ENCODE peak calls at places on chromosome X, in four cellular contexts. K is fibroblast of lung, B is sigmoid colon, D is IMR-90. F is an unnamed sample. For H3K4me1, the result is how much of the 10 kb centered on the place peaks cover.

GRCh38 chrX:88603237-88603636 is 143.8 kb upstream of the CPXCR1 start:
- DNase-seq in K (no peak), B (no peak), D (no peak), F (no peak)

GRCh38 chrX:153901753-153902140 is 2.7 kb upstream of the AVPR2 start:
- DNase-seq in K (no peak), B (no peak), D (no peak), F (no peak)

GRCh38 chrX:115709039-115709438 is 148.1 kb downstream of the PLS3 start:
- DNase-seq in K (no peak), B (no peak), D (no peak), F (no peak)

GRCh38 chrX:70129811-70130210 is 3.4 kb upstream of the IGBP1 start:
- DNase-seq in K (no peak), B (no peak), D (peak), F (peak)

GRCh38 chrX:149881081-149881711 is at the start of gene MAGEA8:
- DNase-seq in K (no peak), B (no peak), D (no peak), F (no peak)

GRCh38 chrX:8405631-8406030 is 59.0 kb upstream of the VCX3B start:
- DNase-seq in K (no peak), B (no peak), D (no peak), F (no peak)

GRCh38 chrX:74232859-74233258 is 71.1 kb upstream of the ZCCHC13 start:
- DNase-seq in K (peak), B (no peak), D (peak), F (no peak)

GRCh38 chrX:20315140-20315539 is 48.4 kb upstream of the RPS6KA3 start:
- DNase-seq in K (no peak), B (no peak), D (no peak), F (no peak)

GRCh38 chrX:80578518-80579105 is 158.4 kb downstream of the TENT5D start:
- DNase-seq in K (peak), B (no peak), D (peak), F (peak)

GRCh38 chrX:153245288-153245731 is 66.2 kb downstream of the MAGEA1 start:
- DNase-seq in K (peak), B (no peak), D (no peak), F (no peak)

GRCh38 chrX:136711147-136711546 is 63.2 kb downstream of the CD40LG start:
- DNase-seq in K (peak), B (peak), D (peak), F (no peak)

GRCh38 chrX:149539283-149540132 is 1.3 kb upstream of the EOLA1 start:
- DNase-seq in K (peak), B (peak), D (peak), F (peak)

GRCh38 chrX:141176586-141177451 is at the start of gene LDOC1:
- DNase-seq in K (peak), B (peak), D (peak), F (peak)

GRCh38 chrX:47513697-47514085 is 30.7 kb upstream of the ZNF41 start:
- DNase-seq in K (no peak), B (no peak), D (no peak), F (no peak)

GRCh38 chrX:136525738-136526606 is 6.0 kb upstream of the VGLL1 start:
- DNase-seq in K (peak), B (peak), D (peak), F (peak)

GRCh38 chrX:41085883-41086626 is 810 bp downstream of the USP9X start:
- DNase-seq in K (peak), B (peak), D (peak), F (peak)

GRCh38 chrX:49199906-49200771 is at the start of gene SYP:
- DNase-seq in K (peak), B (peak), D (peak), F (peak)

GRCh38 chrX:21985332-21985777 is 44.8 kb downstream of the SMS start:
- DNase-seq in K (peak), B (peak), D (peak), F (peak)

GRCh38 chrX:15864629-15865028 is 10.0 kb upstream of the AP1S2 start:
- DNase-seq in K (no peak), B (no peak), D (peak), F (no peak)

GRCh38 chrX:153768311-153769157 is 4.5 kb downstream of the PLXNB3 start:
- DNase-seq in K (no peak), B (no peak), D (no peak), F (peak)

GRCh38 chrX:10608099-10608498 is 12.3 kb downstream of the MID1 start:
- DNase-seq in K (peak), B (no peak), D (peak), F (peak)
- H3K4me1 ChIP-seq in K (under half), B (under half), D (under half), F (under half)

DNA sequence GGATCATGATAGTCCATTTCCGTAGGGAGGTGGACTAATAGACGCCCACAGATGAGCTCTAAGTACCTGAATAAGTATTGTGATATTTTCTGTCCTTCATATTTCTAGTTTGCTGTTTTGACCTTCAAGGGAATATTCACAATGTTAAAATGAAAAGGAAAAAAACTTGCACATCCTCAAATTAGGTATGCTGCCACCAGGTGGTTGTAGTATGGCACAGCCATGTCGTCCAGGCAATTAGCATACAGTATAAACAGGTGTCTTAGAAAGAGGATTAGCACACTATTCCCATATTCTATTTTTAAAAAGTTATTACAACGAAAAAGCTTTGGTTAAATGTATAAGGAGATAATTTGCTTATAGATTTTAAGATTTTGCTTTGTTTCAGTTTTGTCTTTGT is 802.0 kb downstream of the RPA4 start:
- DNase-seq in K (peak), B (no peak), D (peak), F (peak)
- H3K4me1 ChIP-seq in K (under half), B (under half), D (under half), F (under half)

GRCh38 chrX:24149346-24150050 is at the start of gene ZFX:
- DNase-seq in K (peak), B (peak), D (peak), F (peak)
- H3K4me1 ChIP-seq in K (under half), B (half or more), D (under half), F (half or more)

GRCh38 chrX:107470971-107471370 is 21.5 kb downstream of the FRMPD3 start:
- DNase-seq in K (no peak), B (no peak), D (no peak), F (no peak)
- H3K4me1 ChIP-seq in K (under half), B (under half), D (under half), F (under half)

DNA sequence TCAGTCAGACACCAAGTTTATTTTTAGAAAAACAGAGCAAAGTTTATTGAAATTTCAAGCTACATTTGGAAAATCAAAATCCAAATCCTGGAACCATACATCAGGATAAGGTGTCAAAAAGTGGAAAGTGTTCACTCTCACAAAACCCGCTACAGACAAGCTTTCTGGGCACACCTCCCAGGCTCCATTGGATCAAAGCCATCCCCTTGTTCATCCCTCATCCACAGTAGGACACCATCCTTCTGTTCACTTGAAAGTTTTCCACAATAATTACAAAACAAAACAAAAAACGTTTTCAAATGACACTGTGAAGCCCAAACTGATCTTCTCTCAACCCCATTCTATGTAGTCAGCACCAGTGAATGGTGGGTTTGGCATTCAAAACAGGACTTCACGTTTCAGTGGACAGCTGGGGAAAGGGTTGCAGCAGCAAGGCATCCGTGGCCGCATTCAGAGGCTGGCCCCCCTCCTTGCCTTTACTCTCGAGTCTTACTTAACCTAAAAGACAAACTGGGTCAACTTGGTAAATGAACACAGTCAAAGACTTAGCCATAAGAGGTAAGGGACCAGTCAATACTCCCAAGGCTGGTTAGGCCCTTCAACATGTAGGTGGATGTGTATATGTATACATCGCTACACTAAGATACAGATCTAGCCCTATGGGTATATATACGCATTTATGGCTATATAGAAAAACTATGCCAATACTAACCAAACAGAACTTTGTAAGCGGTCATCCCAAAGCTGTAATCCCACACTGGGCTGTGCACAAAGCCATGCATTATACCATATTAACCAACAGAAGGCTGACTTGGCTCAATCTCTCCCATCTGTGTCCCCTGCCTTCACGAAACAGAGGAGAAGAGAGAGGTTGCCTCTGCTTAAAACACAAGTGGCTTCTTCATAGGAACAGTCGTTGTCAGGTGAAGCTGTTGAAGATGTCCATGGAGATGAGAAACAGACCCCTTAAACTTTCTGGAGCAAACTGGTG is 62.1 kb downstream of the TSC22D3 start:
- DNase-seq in K (peak), B (peak), D (no peak), F (no peak)
- H3K4me1 ChIP-seq in K (under half), B (under half), D (under half), F (under half)

GRCh38 chrX:129777218-129777768 is 2.5 kb upstream of the SASH3 start:
- DNase-seq in K (no peak), B (no peak), D (no peak), F (peak)
- H3K4me1 ChIP-seq in K (under half), B (under half), D (under half), F (under half)

DNA sequence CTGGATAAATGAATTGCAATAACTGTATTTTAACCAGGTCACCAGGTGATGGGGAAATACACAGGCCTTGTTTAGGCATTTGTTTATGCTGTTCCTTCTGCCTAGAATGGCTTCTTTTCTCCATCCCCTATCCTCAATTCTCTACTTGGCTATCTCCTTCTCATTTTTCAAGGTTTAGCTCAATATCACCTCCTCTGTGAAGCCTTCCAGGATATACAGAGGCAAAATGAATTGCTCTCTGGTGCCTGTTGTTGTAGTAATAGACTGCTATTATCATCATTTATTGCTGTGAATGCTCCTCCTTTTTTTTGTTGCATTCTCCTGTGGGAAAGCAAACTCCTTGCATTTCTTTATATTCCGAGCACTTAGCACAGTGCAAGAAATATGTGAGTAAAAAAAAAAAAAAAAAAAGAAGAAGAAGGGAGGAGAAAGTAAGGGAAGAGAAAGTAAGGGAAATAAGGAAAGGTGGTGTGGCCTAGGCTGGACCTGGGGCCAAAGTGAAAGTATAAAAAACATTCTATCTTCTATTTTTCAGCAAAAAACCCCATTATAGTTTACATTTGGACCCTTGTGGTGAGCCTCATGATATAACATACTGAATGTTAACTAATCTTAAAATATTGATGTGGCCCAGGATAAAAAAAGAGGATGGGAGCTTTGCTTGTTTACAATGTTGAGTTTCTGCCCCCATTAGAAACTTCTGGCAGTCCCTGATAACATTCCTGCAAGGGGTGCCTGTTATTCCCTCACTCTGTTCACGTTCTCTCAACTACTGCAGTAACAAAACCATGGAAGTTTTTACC is 6.3 kb upstream of the STK26 start:
- DNase-seq in K (no peak), B (no peak), D (no peak), F (no peak)
- H3K4me1 ChIP-seq in K (under half), B (under half), D (under half), F (under half)

GRCh38 chrX:53287493-53288138 is 6.2 kb upstream of the IQSEC2 start:
- DNase-seq in K (peak), B (peak), D (peak), F (peak)
- H3K4me1 ChIP-seq in K (under half), B (under half), D (under half), F (under half)

DNA sequence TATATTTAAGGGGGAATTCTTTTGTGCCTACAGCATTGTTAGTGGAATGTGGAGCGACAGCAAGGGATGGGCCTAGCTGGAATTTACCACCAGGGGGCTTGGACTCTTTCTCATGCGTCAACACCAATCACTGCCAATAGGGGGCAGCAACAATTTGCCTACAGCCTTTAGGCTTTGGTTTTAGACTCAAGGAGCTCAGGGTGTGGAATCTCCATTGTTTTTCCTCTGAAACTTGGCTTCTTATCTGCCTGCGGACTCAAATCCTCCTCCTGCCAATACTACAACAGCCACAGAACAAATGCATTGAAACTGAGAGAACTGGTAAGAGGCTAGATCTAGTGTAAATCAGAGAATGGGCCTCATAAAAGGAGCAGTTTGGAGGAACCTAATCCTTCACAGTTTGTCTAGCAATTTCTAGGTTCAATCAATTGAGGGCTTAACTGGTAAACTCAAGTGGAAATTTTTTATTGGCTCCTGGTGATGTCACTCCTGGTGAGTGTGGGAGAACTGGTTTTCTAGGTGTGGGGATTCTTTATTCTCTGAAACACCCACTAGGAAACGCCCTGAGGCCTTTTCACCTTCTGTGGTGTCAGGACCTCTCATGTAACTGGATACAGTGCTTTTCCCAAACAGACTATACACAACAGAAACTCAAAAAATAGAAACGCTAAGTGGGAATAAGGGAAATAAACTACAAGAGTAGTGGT is 27.9 kb upstream of the TMSB4X start:
- DNase-seq in K (peak), B (peak), D (peak), F (no peak)
- H3K4me1 ChIP-seq in K (under half), B (under half), D (under half), F (under half)